ENCODE peak calls at places on chromosomes 3 and 15, in nine cellular contexts. I is mucosa of descending colon, D is neural progenitor cell, V is HFFc6, F is endodermal cell, G is GM20000, L is adrenal gland, Q is AG10803, J is A549. R is an unnamed sample.

GRCh38 chr3:189684317-189684716 is 53.1 kb downstream of the TP63 start:
- DNase-seq in I (no peak), D (no peak), V (no peak), F (no peak), G (no peak), L (no peak), Q (no peak), J (no peak), R (no peak)

GRCh38 chr15:40582726-40583246 is 11.3 kb upstream of the KNL1 start:
- DNase-seq in I (peak), D (no peak), V (no peak), F (peak), G (no peak), L (peak), Q (peak), J (peak), R (no peak)

GRCh38 chr15:81014446-81015093 is 13.8 kb downstream of the TLNRD1 start:
- DNase-seq in I (no peak), D (no peak), V (no peak), F (no peak), G (no peak), L (no peak), Q (no peak), J (no peak), R (no peak)

GRCh38 chr3:77078279-77078678 is 38.4 kb downstream of the ROBO2 start:
- DNase-seq in I (no peak), D (no peak), V (no peak), F (no peak), G (no peak), L (no peak), Q (no peak), J (no peak), R (no peak)

GRCh38 chr3:52529376-52530333 is 4.0 kb downstream of the NT5DC2 start:
- DNase-seq in I (no peak), D (no peak), V (no peak), F (peak), G (no peak), L (peak), Q (peak), J (no peak), R (no peak)

GRCh38 chr3:63809607-63810006 is 9.5 kb upstream of the C3orf49 start:
- DNase-seq in I (no peak), D (no peak), V (peak), F (no peak), G (no peak), L (no peak), Q (peak), J (no peak), R (no peak)

GRCh38 chr3:51471775-51472652 is 27.8 kb downstream of the DCAF1 start:
- DNase-seq in I (no peak), D (no peak), V (no peak), F (no peak), G (no peak), L (no peak), Q (peak), J (no peak), R (no peak)

GRCh38 chr15:94083467-94083991 is 147.8 kb upstream of the MCTP2 start:
- DNase-seq in I (no peak), D (no peak), V (peak), F (no peak), G (no peak), L (peak), Q (peak), J (no peak), R (no peak)

GRCh38 chr15:66780172-66780972 is 78.3 kb downstream of the SMAD6 start:
- DNase-seq in I (peak), D (no peak), V (peak), F (no peak), G (no peak), L (peak), Q (peak), J (peak), R (no peak)

GRCh38 chr3:31440878-31441277 is 91.8 kb upstream of the STT3B start:
- DNase-seq in I (no peak), D (no peak), V (no peak), F (no peak), G (no peak), L (no peak), Q (no peak), J (no peak), R (no peak)

GRCh38 chr15:36414670-36415069 is 164.8 kb upstream of the CDIN1 start:
- DNase-seq in I (no peak), D (no peak), V (no peak), F (no peak), G (no peak), L (no peak), Q (peak), J (peak), R (no peak)

GRCh38 chr3:66442254-66443249 is 58.3 kb downstream of the LRIG1 start:
- DNase-seq in I (peak), D (peak), V (peak), F (peak), G (no peak), L (peak), Q (peak), J (no peak), R (no peak)

GRCh38 chr3:50562866-50563265 is 4.7 kb downstream of the C3orf18 start:
- DNase-seq in I (no peak), D (no peak), V (peak), F (no peak), G (no peak), L (no peak), Q (peak), J (no peak), R (no peak)

GRCh38 chr3:67048067-67048715 is 50.1 kb downstream of the KBTBD8 start:
- DNase-seq in I (no peak), D (no peak), V (no peak), F (no peak), G (peak), L (no peak), Q (no peak), J (no peak), R (no peak)

GRCh38 chr15:83404143-83404542 is 43.0 kb upstream of the SH3GL3 start:
- DNase-seq in I (no peak), D (no peak), V (no peak), F (no peak), G (no peak), L (no peak), Q (no peak), J (no peak), R (no peak)

GRCh38 chr3:183762304-183762703 is 63.1 kb downstream of the MAP6D1 start:
- DNase-seq in I (no peak), D (no peak), V (no peak), F (no peak), G (no peak), L (no peak), Q (no peak), J (no peak), R (no peak)

GRCh38 chr3:38297947-38298711 is 16.0 kb downstream of the SLC22A14 start:
- DNase-seq in I (no peak), D (no peak), V (peak), F (no peak), G (no peak), L (no peak), Q (peak), J (peak), R (no peak)

GRCh38 chr3:32414527-32415202 is 23.0 kb downstream of the CMTM7 start:
- DNase-seq in I (peak), D (no peak), V (no peak), F (no peak), G (no peak), L (peak), Q (no peak), J (no peak), R (no peak)

GRCh38 chr3:128081226-128081625 is 29.0 kb downstream of the SEC61A1 start:
- DNase-seq in I (no peak), D (no peak), V (no peak), F (peak), G (no peak), L (no peak), Q (no peak), J (no peak), R (no peak)

GRCh38 chr15:83248151-83248851 is 36.2 kb downstream of the BNC1 start:
- DNase-seq in I (peak), D (peak), V (peak), F (peak), G (peak), L (no peak), Q (peak), J (peak), R (no peak)

GRCh38 chr15:39230205-39230916 is 350.5 kb upstream of the THBS1 start:
- DNase-seq in I (no peak), D (no peak), V (no peak), F (peak), G (no peak), L (no peak), Q (peak), J (no peak), R (no peak)

GRCh38 chr3:147529551-147529950 is 120.4 kb downstream of the ZIC1 start:
- DNase-seq in I (no peak), D (no peak), V (no peak), F (no peak), G (no peak), L (no peak), Q (no peak), J (no peak), R (no peak)

GRCh38 chr15:74519311-74519710 is 21.7 kb upstream of the ARID3B start:
- DNase-seq in I (no peak), D (no peak), V (peak), F (no peak), G (no peak), L (no peak), Q (no peak), J (no peak), R (no peak)

GRCh38 chr3:4425707-4426106 is 41.4 kb downstream of the SUMF1 start:
- DNase-seq in I (no peak), D (no peak), V (no peak), F (no peak), G (no peak), L (no peak), Q (no peak), J (no peak), R (no peak)

GRCh38 chr3:11236588-11237461 is 35.4 kb upstream of the ATG7 start:
- DNase-seq in I (peak), D (peak), V (peak), F (peak), G (peak), L (peak), Q (peak), J (peak), R (peak)

GRCh38 chr3:182731764-182732163 is 61.5 kb upstream of the ATP11B start:
- DNase-seq in I (no peak), D (no peak), V (no peak), F (no peak), G (no peak), L (no peak), Q (no peak), J (no peak), R (no peak)

GRCh38 chr3:33360136-33360825 is 79.9 kb downstream of the UBP1 start:
- DNase-seq in I (no peak), D (no peak), V (peak), F (no peak), G (no peak), L (no peak), Q (peak), J (peak), R (no peak)

GRCh38 chr3:6492306-6492705 is 368.6 kb upstream of the GRM7 start:
- DNase-seq in I (no peak), D (no peak), V (no peak), F (no peak), G (no peak), L (no peak), Q (no peak), J (no peak), R (no peak)

GRCh38 chr3:132660745-132661067 is 577 bp downstream of the UBA5 start:
- DNase-seq in I (no peak), D (no peak), V (no peak), F (no peak), G (no peak), L (no peak), Q (peak), J (no peak), R (no peak)

GRCh38 chr15:63029701-63030100 is 12.8 kb upstream of the TPM1 start:
- DNase-seq in I (no peak), D (no peak), V (no peak), F (no peak), G (no peak), L (no peak), Q (peak), J (no peak), R (no peak)

GRCh38 chr15:49877871-49878511 is 241.0 kb downstream of the ATP8B4 start:
- DNase-seq in I (peak), D (no peak), V (no peak), F (no peak), G (no peak), L (no peak), Q (peak), J (no peak), R (no peak)

GRCh38 chr15:49875392-49875791 is 243.6 kb downstream of the ATP8B4 start:
- DNase-seq in I (no peak), D (no peak), V (no peak), F (no peak), G (no peak), L (no peak), Q (no peak), J (peak), R (no peak)

GRCh38 chr15:49877117-49877860 is 241.7 kb downstream of the ATP8B4 start:
- DNase-seq in I (no peak), D (no peak), V (no peak), F (peak), G (no peak), L (no peak), Q (peak), J (no peak), R (no peak)

GRCh38 chr15:49881433-49881832 is 237.6 kb downstream of the ATP8B4 start:
- DNase-seq in I (no peak), D (no peak), V (no peak), F (no peak), G (no peak), L (no peak), Q (no peak), J (no peak), R (no peak)

GRCh38 chr15:49876401-49877038 is 242.5 kb downstream of the ATP8B4 start:
- DNase-seq in I (peak), D (peak), V (no peak), F (peak), G (no peak), L (no peak), Q (no peak), J (peak), R (no peak)
- TF ChIP-seq CTCF in I (no peak), D (peak), V (no peak), F (peak), G (peak), L (peak), Q (peak), J (peak), R (no peak)

GRCh38 chr15:90421527-90421926 is 33.5 kb downstream of the IQGAP1 start:
- DNase-seq in I (no peak), D (no peak), V (no peak), F (no peak), G (no peak), L (no peak), Q (peak), J (no peak), R (no peak)
- TF ChIP-seq CTCF in I (no peak), D (no peak), V (no peak), F (no peak), G (no peak), L (no peak), Q (no peak), J (no peak), R (no peak)

GRCh38 chr3:178966299-178967183 is 105.1 kb downstream of the ZMAT3 start:
- DNase-seq in I (no peak), D (no peak), V (peak), F (no peak), G (no peak), L (no peak), Q (peak), J (peak), R (no peak)
- TF ChIP-seq CTCF in I (no peak), D (peak), V (peak), F (peak), G (no peak), L (peak), Q (peak), J (peak), R (no peak)

DNA sequence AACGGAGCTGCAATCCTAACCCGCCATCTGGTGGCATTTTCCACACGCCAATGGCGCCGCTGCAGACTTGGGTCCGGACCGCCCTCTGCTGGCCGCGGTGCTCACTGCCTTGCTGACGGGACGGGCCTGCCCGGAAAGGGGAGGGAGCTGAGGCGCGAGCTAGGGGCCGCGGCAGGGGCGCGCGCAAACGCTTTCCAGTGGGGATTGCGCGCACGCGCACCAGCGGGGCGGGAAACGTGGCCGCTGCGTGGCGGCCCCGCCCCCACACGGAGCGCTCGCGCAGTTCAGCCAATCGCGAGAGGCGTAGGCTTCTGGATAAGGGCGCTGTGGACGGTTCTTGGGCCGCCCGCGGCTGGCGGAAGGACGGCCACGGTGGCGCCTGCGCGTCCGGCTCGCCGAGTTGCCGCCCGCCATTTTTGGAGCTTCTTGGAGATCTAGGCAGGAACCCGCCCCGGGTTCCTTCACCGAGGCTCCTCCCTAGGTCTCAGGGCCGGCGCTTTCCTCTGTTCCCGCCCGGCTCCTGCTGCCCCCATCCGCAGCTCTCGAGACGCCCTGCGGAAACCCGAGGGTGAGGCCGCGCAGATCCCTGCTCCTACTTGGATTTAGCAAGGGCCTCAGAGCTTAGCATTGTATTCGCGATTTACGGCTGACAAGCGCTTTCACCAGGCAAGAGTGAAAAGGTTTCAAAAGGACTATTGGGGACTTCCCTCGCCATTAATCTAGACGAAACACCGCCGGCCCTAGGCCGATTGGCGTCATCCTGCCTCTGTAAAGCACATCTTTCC is at the start of gene STAG1:
- DNase-seq in I (peak), D (peak), V (peak), F (peak), G (peak), L (peak), Q (peak), J (peak), R (peak)
- TF ChIP-seq CTCF in I (peak), D (peak), V (peak), F (peak), G (peak), L (peak), Q (peak), J (peak), R (peak)

GRCh38 chr3:170431054-170431453 is 12.4 kb downstream of the CLDN11 start:
- DNase-seq in I (no peak), D (no peak), V (no peak), F (no peak), G (no peak), L (no peak), Q (no peak), J (no peak), R (no peak)
- TF ChIP-seq CTCF in I (no peak), D (peak), V (peak), F (peak), G (no peak), L (no peak), Q (peak), J (no peak), R (no peak)

GRCh38 chr3:19070325-19070724 is 78.0 kb upstream of the KCNH8 start:
- DNase-seq in I (no peak), D (no peak), V (no peak), F (no peak), G (no peak), L (no peak), Q (no peak), J (no peak), R (no peak)

GRCh38 chr3:19060404-19060803 is 87.9 kb upstream of the KCNH8 start:
- DNase-seq in I (no peak), D (no peak), V (no peak), F (no peak), G (no peak), L (no peak), Q (no peak), J (no peak), R (no peak)

GRCh38 chr3:19063936-19064335 is 84.4 kb upstream of the KCNH8 start:
- DNase-seq in I (no peak), D (no peak), V (no peak), F (no peak), G (no peak), L (no peak), Q (no peak), J (no peak), R (no peak)

GRCh38 chr3:19065027-19065426 is 83.3 kb upstream of the KCNH8 start:
- DNase-seq in I (no peak), D (peak), V (no peak), F (no peak), G (peak), L (no peak), Q (no peak), J (no peak), R (no peak)
- TF ChIP-seq CTCF in I (no peak), D (peak), V (no peak), F (peak), G (no peak), L (peak), Q (no peak), J (peak), R (no peak)

GRCh38 chr3:126081618-126082333 is 2.1 kb downstream of the SLC41A3 start:
- DNase-seq in I (no peak), D (no peak), V (peak), F (peak), G (no peak), L (peak), Q (peak), J (peak), R (no peak)
- TF ChIP-seq CTCF in I (no peak), D (peak), V (peak), F (peak), G (no peak), L (peak), Q (peak), J (no peak), R (no peak)

R was measured in omental fat pad.